ENCODE peak calls at places on chromosome 3, in eight cellular contexts. W, T, O, M, S, B, L and H are unnamed samples.

GRCh38 chr3:49411550-49411967 is 217 bp downstream of the RHOA start:
- DNase-seq in B (peak; percentile 70), L (no peak), T (peak; percentile 28), O (peak; percentile 83), M (peak; percentile 89), W (peak; percentile 74), S (no peak), H (no peak)

GRCh38 chr3:60598668-60599067 is 652.6 kb downstream of the FHIT start:
- DNase-seq in W (no peak), L (peak; percentile 70), O (no peak), S (peak; percentile 68), T (no peak), B (no peak), M (no peak), H (no peak)

GRCh38 chr3:58214484-58215316 is 3.9 kb upstream of the DNASE1L3 start:
- DNase-seq in O (no peak), B (no peak), S (peak; percentile 53), T (no peak), W (peak; percentile 52), M (peak; percentile 68), L (peak; percentile 39), H (no peak)

GRCh38 chr3:194141415-194142155 is 5.6 kb downstream of the HES1 start:
- DNase-seq in B (peak; percentile 95), S (peak; percentile 90), L (peak; percentile 89), M (peak; percentile 97), W (peak; percentile 91), O (peak; percentile 91), T (peak; percentile 96), H (peak; percentile 96)

GRCh38 chr3:8554725-8555621 is 53.4 kb downstream of the LMCD1 start:
- DNase-seq in B (peak; percentile 45), L (peak; percentile 99), T (peak; percentile 96), O (peak; percentile 55), S (peak; percentile 88), M (no peak), W (peak; percentile 38), H (peak; percentile 96)

GRCh38 chr3:46163551-46163981 is 44.5 kb downstream of the CCR1 start:
- DNase-seq in S (no peak), M (no peak), B (no peak), O (no peak), T (peak; percentile 7), L (no peak), W (no peak), H (no peak)

GRCh38 chr3:43286115-43286885 is at the start of gene SNRK:
- DNase-seq in W (peak; percentile 85), O (peak; percentile 92), M (peak; percentile 95), B (peak; percentile 93), L (peak; percentile 57), S (peak; percentile 55), T (peak; percentile 80), H (peak; percentile 71)

GRCh38 chr3:46935168-46935858 is 41.2 kb downstream of the CCDC12 start:
- DNase-seq in T (peak; percentile 98), S (peak; percentile 92), O (no peak), B (peak; percentile 94), W (peak; percentile 84), L (peak; percentile 97), M (no peak), H (peak; percentile 95)

GRCh38 chr3:13896473-13897154 is 16.7 kb upstream of the WNT7A start:
- DNase-seq in T (peak; percentile 78), S (peak; percentile 59), L (peak; percentile 62), W (peak; percentile 92), B (peak; percentile 44), M (no peak), O (no peak), H (peak; percentile 51)

GRCh38 chr3:19348929-19349564 is 200.7 kb downstream of the KCNH8 start:
- DNase-seq in O (no peak), W (peak; percentile 61), S (peak; percentile 27), T (peak; percentile 33), B (no peak), L (peak; percentile 5), M (no peak), H (peak; percentile 9)

DNA sequence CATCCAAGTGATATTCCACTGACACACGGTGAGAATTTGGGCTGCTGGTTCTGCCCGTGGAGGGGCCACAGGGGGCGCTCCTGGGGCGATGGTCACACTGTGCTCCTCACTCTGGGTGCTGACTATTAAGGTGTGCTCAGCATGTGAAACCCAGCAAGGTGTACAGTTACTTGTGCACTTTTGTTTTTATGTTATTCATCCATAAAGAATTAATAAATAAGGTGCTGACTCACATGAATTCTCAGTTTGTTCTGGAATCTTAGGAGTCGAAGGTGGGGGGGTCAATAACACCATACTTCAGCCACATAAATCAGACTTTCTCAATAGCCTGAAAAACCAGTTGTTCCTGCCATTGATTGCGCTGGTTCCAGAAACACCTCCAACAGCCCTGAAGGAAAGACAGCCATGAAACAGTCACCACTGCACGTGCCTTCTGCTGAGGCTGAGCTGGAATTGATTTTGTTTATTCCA is 53.5 kb upstream of the SPATA12 start:
- DNase-seq in O (no peak), S (peak; percentile 71), B (no peak), M (no peak), W (peak; percentile 67), T (peak; percentile 35), L (peak; percentile 72), H (no peak)
- TF ChIP-seq CTCF in O (no peak), S (peak; percentile 33), B (peak; percentile 32), M (no peak), W (peak; percentile 81), T (peak; percentile 44), L (peak; percentile 34), H (peak; percentile 43)

GRCh38 chr3:192731233-192731632 is 3.9 kb upstream of the FGF12 start:
- DNase-seq in S (no peak), B (no peak), W (no peak), O (no peak), M (no peak), T (no peak), L (no peak), H (no peak)

GRCh38 chr3:192726386-192726785 is 955 bp downstream of the FGF12 start:
- DNase-seq in T (no peak), S (no peak), W (no peak), L (no peak), B (no peak), O (no peak), M (no peak), H (no peak)

GRCh38 chr3:192727032-192727847 is at the start of gene FGF12:
- DNase-seq in S (peak; percentile 17), L (peak; percentile 6), T (peak; percentile 23), O (peak; percentile 40), B (peak; percentile 90), W (peak; percentile 96), M (peak; percentile 74), H (peak; percentile 25)
- H3K4me3 ChIP-seq in S (no peak within 1 kb of the TSS), L (no peak within 1 kb of the TSS), T (peak within 1 kb of the TSS; percentile 1), O (no peak within 1 kb of the TSS), B (peak within 1 kb of the TSS; percentile 66), W (peak within 1 kb of the TSS; percentile 74), M (peak within 1 kb of the TSS; percentile 9), H (no peak within 1 kb of the TSS)

DNA sequence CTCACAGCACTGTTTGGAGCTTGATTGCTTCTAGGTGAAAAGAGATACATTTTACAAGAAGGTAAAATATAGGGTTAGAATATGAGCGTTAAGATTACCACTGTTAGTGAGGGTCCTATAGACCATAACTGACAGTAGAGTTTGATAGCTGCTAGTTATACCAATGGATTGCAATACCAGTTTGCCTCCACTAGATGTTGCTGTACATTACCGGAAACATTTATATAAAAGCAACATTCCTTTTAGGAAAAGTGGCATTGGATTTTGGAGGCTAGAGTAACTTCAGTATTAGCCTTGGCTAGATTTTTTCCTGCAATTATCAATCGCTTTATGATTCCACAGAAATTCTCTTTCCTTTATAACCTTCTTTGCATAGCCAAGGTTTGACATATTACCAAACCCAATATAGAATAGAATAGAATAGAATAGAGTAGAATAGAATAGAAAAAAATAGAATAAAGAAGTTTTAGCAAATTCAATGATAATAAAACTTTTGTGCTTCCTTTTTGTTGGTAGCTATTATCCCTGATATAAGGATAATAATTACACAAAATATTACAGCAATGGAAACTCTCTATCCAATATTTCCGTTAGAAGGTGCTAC is 1093.6 kb upstream of the ALCAM start:
- DNase-seq in W (peak; percentile 74), B (no peak), O (no peak), S (peak; percentile 51), T (peak; percentile 48), L (peak; percentile 61), M (no peak), H (peak; percentile 53)
- TF ChIP-seq CTCF in W (peak; percentile 74), B (peak; percentile 73), O (no peak), S (peak; percentile 75), T (peak; percentile 65), L (peak; percentile 96), M (peak; percentile 69), H (peak; percentile 81)

GRCh38 chr3:31534036-31534435 is 1.3 kb downstream of the STT3B start:
- DNase-seq in M (no peak), O (no peak), S (no peak), L (peak; percentile 16), T (peak; percentile 21), B (no peak), W (no peak), H (no peak)
- H3K4me3 ChIP-seq in M (peak overlapping the region; percentile 81), O (peak overlapping the region; percentile 92), S (peak overlapping the region; percentile 89), L (peak overlapping the region; percentile 82), T (peak overlapping the region; percentile 87), B (peak overlapping the region; percentile 91), W (peak overlapping the region; percentile 81), H (peak overlapping the region; percentile 69)

DNA sequence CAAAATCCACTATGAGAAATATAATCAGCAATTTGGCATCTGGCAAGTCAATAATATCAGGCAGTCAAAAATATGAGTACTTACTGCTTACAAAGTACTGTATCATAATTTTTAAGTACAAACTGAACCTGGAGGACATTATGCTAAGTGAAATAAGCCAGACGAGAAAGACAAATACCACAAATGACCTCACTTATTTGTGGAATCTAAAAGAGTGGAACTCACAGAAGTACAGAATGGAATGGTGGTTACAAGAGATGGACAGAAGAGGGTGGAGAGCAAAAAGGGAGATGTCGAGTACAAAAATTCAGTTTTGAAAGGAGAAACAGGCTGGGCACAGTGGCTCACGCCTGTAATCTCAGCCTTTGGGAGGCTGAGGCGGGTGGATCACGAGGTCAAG is 12.4 kb downstream of the PCYT1A start:
- DNase-seq in S (peak; percentile 7), M (no peak), W (no peak), B (no peak), T (no peak), O (no peak), L (peak; percentile 5), H (peak; percentile 17)
- TF ChIP-seq CTCF in S (no peak), M (no peak), W (no peak), B (no peak), T (no peak), O (no peak), L (no peak), H (no peak)